ENCODE peak calls at places on chromosomes 6 and 20, in seven cellular contexts. B, I, A, S, G, J and W are unnamed samples. For H3K36me3, the result is how much of the 10 kb centered on the place peaks cover.

GRCh38 chr20:33880396-33880795 is 69.2 kb downstream of the CHMP4B start:
- DNase-seq in G (no peak), S (no peak), A (no peak), I (no peak), B (no peak), J (no peak), W (no peak)

GRCh38 chr6:152984387-152984872 is 1.6 kb upstream of the FBXO5 start:
- DNase-seq in A (no peak), I (no peak), J (no peak), G (no peak), B (no peak), S (no peak), W (no peak)

GRCh38 chr6:27873101-27874030 is 38.8 kb downstream of the OR2B2 start:
- DNase-seq in B (peak), I (peak), J (peak), S (no peak), A (peak), G (peak), W (peak)

GRCh38 chr20:9269280-9269971 is 200.5 kb downstream of the PLCB4 start:
- DNase-seq in A (no peak), S (no peak), G (no peak), I (no peak), B (no peak), J (peak), W (no peak)

GRCh38 chr6:81450180-81450579 is 302.3 kb downstream of the TENT5A start:
- DNase-seq in S (no peak), B (peak), J (peak), G (peak), I (peak), A (peak), W (no peak)

GRCh38 chr20:19257201-19257600 is 44.8 kb downstream of the SLC24A3 start:
- DNase-seq in B (no peak), S (no peak), G (no peak), J (no peak), I (no peak), A (no peak), W (no peak)

GRCh38 chr20:11140359-11140758 is 466.6 kb upstream of the JAG1 start:
- DNase-seq in A (no peak), G (no peak), S (no peak), J (peak), B (no peak), I (no peak), W (no peak)

GRCh38 chr20:49568491-49569151 is 684 bp upstream of the PTGIS start:
- DNase-seq in A (no peak), G (no peak), S (no peak), J (peak), B (no peak), I (peak), W (no peak)

GRCh38 chr20:438581-439469 is 23.5 kb downstream of the TBC1D20 start:
- DNase-seq in A (no peak), I (no peak), G (no peak), S (peak), B (no peak), J (no peak), W (no peak)

GRCh38 chr6:80165143-80165542 is 58.7 kb downstream of the BCKDHB start:
- DNase-seq in A (no peak), G (no peak), I (no peak), S (peak), B (no peak), J (no peak), W (no peak)

GRCh38 chr20:33305591-33306057 is 22.6 kb downstream of the BPIFB1 start:
- DNase-seq in A (peak), B (no peak), I (no peak), G (no peak), S (no peak), J (no peak), W (no peak)

GRCh38 chr20:34364013-34364382 is 925 bp downstream of the ITCH start:
- DNase-seq in J (peak), S (peak), B (no peak), A (peak), I (peak), G (no peak), W (no peak)

GRCh38 chr20:45330476-45330875 is 17.7 kb downstream of the SDC4 start:
- DNase-seq in S (no peak), J (no peak), B (no peak), A (no peak), G (no peak), I (no peak), W (no peak)

GRCh38 chr20:45323731-45324130 is 15.6 kb upstream of the MATN4 start:
- DNase-seq in S (no peak), G (no peak), J (no peak), B (no peak), I (no peak), A (no peak), W (no peak)

GRCh38 chr20:45328451-45328850 is 19.8 kb downstream of the SDC4 start:
- DNase-seq in G (no peak), B (no peak), A (no peak), I (no peak), J (no peak), S (no peak), W (no peak)

GRCh38 chr20:45325367-45325766 is 17.3 kb upstream of the MATN4 start:
- DNase-seq in I (no peak), A (no peak), J (no peak), G (no peak), S (no peak), B (no peak), W (no peak)

GRCh38 chr20:45329497-45330319 is 18.5 kb downstream of the SDC4 start:
- DNase-seq in J (no peak), S (no peak), B (no peak), G (no peak), A (no peak), I (no peak), W (no peak)
- H3K36me3 ChIP-seq in J (half or more), S (under half), B (under half), G (half or more), A (under half), I (under half), W (under half)

DNA sequence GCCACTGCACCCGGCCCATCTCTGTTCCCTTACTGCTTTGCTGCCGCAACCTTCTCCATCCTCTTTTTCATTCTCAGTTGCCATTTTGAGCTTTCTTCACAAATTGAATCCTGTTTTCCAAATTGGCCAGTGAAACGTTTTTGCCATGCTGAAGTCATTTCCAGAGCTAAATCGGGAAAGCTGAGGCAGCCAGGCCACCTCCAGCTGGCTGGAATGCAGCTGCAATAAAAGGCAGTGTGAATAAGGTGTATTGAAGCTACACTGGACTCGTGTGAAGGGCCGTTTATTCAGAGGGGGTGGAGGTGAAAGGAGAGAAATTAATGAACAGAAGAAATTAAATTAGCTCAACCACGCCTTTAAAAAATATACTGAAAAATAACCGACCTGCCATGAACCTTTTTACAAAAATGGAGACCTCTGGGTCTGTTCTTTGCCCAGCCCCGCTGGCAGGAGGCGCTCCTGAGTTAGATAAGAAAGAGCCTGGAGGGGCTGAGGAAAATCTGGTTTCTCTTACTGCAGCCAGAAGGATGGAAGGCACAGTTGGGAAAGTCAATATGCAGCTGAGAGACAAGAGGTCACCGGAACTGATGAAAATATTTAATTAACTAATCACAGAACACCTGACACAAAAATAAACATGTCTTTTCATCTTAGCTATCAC is 283.9 kb downstream of the FOXC1 start:
- DNase-seq in J (no peak), I (no peak), A (peak), S (no peak), B (peak), G (no peak), W (no peak)
- TF ChIP-seq CTCF in J (no peak), I (peak), A (peak), S (no peak), B (peak), G (no peak), W (no peak)

GRCh38 chr20:3802524-3803239 is 6.6 kb downstream of the CDC25B start:
- DNase-seq in G (no peak), A (no peak), J (no peak), B (no peak), S (no peak), I (no peak), W (peak)

GRCh38 chr20:3800256-3800877 is 4.3 kb downstream of the CDC25B start:
- DNase-seq in J (no peak), I (no peak), S (no peak), G (no peak), B (no peak), A (no peak), W (no peak)

GRCh38 chr20:3801846-3802245 is 5.7 kb downstream of the CDC25B start:
- DNase-seq in G (no peak), J (no peak), A (no peak), B (no peak), I (no peak), S (no peak), W (no peak)

GRCh38 chr20:3800878-3801260 is 4.8 kb downstream of the CDC25B start:
- DNase-seq in G (no peak), I (no peak), A (no peak), S (no peak), B (no peak), J (no peak), W (no peak)

GRCh38 chr20:3801299-3801698 is 5.2 kb downstream of the CDC25B start:
- DNase-seq in B (no peak), S (no peak), J (no peak), I (no peak), G (no peak), A (no peak), W (no peak)
- H3K36me3 ChIP-seq in B (half or more), S (under half), J (under half), I (under half), G (under half), A (half or more), W (under half)

GRCh38 chr20:17605131-17605660 is 35.3 kb downstream of the DSTN start:
- DNase-seq in S (no peak), I (no peak), B (no peak), A (no peak), G (no peak), J (no peak), W (peak)
- TF ChIP-seq CTCF in S (no peak), I (no peak), B (no peak), A (no peak), G (no peak), J (no peak), W (no peak)

GRCh38 chr6:168286116-168286515 is 33.5 kb downstream of the DACT2 start:
- DNase-seq in B (no peak), I (no peak), A (no peak), J (no peak), G (no peak), S (no peak), W (no peak)
- H3K36me3 ChIP-seq in B (under half), I (under half), A (under half), J (under half), G (under half), S (under half), W (under half)

GRCh38 chr6:63504777-63505384 is 67.4 kb upstream of the LOC128125822 start:
- DNase-seq in S (peak), I (no peak), G (no peak), A (no peak), B (no peak), J (no peak), W (no peak)

GRCh38 chr6:63509652-63510352 is 62.5 kb upstream of the LOC128125822 start:
- DNase-seq in J (no peak), B (no peak), A (no peak), I (peak), G (peak), S (no peak), W (peak)

GRCh38 chr6:63510353-63510686 is 62.0 kb upstream of the LOC128125822 start:
- DNase-seq in J (no peak), S (no peak), B (no peak), G (no peak), A (no peak), I (no peak), W (no peak)

GRCh38 chr6:63510786-63511185 is 61.5 kb upstream of the LOC128125822 start:
- DNase-seq in I (no peak), G (no peak), S (no peak), A (no peak), J (no peak), B (no peak), W (no peak)

GRCh38 chr6:63507096-63507495 is 65.2 kb upstream of the LOC128125822 start:
- DNase-seq in B (no peak), G (no peak), A (no peak), S (no peak), I (no peak), J (no peak), W (no peak)
- TF ChIP-seq CTCF in B (no peak), G (no peak), A (no peak), S (no peak), I (no peak), J (no peak), W (no peak)

DNA sequence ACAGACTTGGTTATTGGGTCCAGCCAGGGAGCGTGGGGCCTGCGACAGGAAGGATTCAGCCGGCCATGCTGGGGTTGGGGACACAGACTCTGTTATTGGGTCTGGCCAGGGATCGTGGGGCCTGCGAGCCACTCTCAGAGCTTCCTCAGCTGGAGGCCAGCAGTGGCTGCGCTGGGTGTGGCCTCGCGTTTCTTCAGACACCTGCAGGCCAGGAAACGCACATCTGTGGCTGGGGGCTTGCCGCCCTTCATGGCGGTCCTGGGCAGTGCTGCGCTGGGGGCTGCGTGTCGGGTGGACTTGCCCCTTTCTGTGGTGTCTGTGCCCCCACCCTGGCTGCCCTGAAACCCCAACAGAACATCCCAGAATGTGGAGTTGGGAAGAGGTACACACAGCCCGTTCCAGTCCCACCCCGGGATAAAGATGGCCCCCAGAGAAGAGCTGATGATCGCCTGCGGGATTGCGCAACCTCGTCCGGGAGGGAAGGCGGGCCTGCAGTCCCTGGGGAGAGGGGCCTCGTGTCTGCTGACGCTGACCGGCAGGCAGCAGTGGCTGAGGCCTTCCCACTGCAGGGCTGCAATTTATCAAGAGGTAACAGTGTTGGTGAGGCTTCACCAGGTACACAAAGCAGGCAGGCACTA is 16.9 kb upstream of the MTG2 start:
- DNase-seq in J (no peak), G (no peak), B (peak), S (no peak), A (peak), I (no peak), W (peak)
- H3K36me3 ChIP-seq in J (under half), G (half or more), B (half or more), S (under half), A (under half), I (under half), W (under half)

GRCh38 chr6:138520463-138520862 is 21.2 kb upstream of the NHSL1 start:
- DNase-seq in A (no peak), I (no peak), J (no peak), S (peak), G (no peak), B (no peak), W (no peak)
- TF ChIP-seq CTCF in A (peak), I (peak), J (peak), S (peak), G (peak), B (peak), W (peak)

DNA sequence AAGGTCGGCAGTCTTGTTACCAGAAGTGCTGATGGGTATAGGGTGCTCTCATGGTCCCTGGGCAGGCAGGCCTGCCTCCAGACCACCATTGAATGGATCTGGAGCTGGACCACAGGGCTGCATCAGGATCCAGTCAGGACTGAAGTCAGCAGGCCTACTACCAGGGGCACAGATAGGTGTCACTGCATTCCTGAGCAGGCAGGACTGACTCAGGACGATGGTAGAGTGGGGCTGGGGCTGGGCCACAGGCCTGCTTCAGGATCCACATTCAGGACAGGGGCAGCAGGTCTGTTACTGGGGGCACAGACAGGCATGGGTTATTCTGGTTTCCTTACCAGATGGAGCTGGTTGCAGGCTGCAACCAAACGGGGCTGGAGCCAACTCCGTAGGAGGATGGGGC is 51.4 kb upstream of the MAP3K4 start:
- DNase-seq in A (no peak), I (no peak), G (no peak), B (no peak), J (no peak), S (no peak), W (no peak)
- H3K36me3 ChIP-seq in A (under half), I (under half), G (under half), B (under half), J (under half), S (under half), W (under half)